ENCODE peak calls at places on chromosomes 4 and X, in seven cellular contexts. L is right cardiac atrium, F is transverse colon, M is A549, Y is aorta, P is upper lobe of right lung, S is fibroblast of lung. B is an unnamed sample.

GRCh38 chr4:150305995-150306394 is 227.8 kb downstream of the DCLK2 start:
- DNase-seq in L (no peak), P (no peak), Y (no peak), M (no peak), S (peak; percentile 81), F (no peak), B (no peak)

GRCh38 chrX:120452131-120452530 is 17.0 kb downstream of the LAMP2 start:
- DNase-seq in F (no peak), L (no peak), Y (no peak), S (peak; percentile 32), P (no peak), M (peak; percentile 8), B (no peak)

GRCh38 chr4:19214591-19214990 is 1037.1 kb upstream of the SLIT2 start:
- DNase-seq in Y (no peak), F (no peak), S (peak; percentile 39), P (no peak), M (no peak), L (no peak), B (no peak)

GRCh38 chr4:31290836-31291235 is 570.7 kb downstream of the PCDH7 start:
- DNase-seq in S (no peak), P (no peak), M (no peak), F (no peak), Y (no peak), L (no peak), B (no peak)

GRCh38 chr4:185782523-185782922 is 29.5 kb downstream of the SORBS2 start:
- DNase-seq in S (peak; percentile 68), P (no peak), Y (no peak), F (no peak), M (peak; percentile 3), L (no peak), B (no peak)

GRCh38 chr4:18075823-18076433 is 54.4 kb upstream of the LCORL start:
- DNase-seq in Y (peak; percentile 44), P (no peak), L (peak; percentile 11), S (no peak), F (peak; percentile 27), M (no peak), B (no peak)

GRCh38 chr4:142242156-142242555 is 603.9 kb downstream of the INPP4B start:
- DNase-seq in S (no peak), F (no peak), L (no peak), M (no peak), P (no peak), Y (no peak), B (no peak)

GRCh38 chrX:136767104-136767941 is 13.4 kb downstream of the ARHGEF6 start:
- DNase-seq in M (peak; percentile 53), F (peak; percentile 64), L (peak; percentile 73), P (peak; percentile 80), S (peak; percentile 63), Y (peak; percentile 84), B (no peak)

DNA sequence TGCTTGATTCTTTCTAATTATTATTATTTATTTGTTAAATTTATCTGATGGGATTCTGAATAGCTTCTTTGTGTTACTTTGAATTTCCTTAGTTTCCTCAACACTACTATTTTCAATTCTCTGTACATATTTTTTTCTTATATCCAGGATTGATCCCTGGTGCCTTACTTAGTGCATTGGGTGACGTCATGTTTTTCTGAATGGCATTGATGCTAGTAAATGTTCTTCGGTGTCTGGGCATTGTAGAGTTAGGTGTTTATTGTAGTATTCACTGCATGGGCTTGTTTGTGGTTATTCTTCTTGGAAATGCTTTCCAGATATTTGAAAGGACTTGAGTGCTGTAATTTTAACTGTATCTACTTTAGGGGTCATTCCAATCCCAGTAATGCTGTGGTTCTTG is 938.1 kb downstream of the FAM133A start:
- DNase-seq in Y (no peak), F (no peak), S (no peak), M (no peak), L (no peak), P (no peak), B (no peak)
- H3K27ac ChIP-seq in Y (no peak overlapping the region), F (no peak overlapping the region), S (no peak overlapping the region), M (no peak overlapping the region), L (no peak overlapping the region), P (no peak overlapping the region), B (no peak overlapping the region)

DNA sequence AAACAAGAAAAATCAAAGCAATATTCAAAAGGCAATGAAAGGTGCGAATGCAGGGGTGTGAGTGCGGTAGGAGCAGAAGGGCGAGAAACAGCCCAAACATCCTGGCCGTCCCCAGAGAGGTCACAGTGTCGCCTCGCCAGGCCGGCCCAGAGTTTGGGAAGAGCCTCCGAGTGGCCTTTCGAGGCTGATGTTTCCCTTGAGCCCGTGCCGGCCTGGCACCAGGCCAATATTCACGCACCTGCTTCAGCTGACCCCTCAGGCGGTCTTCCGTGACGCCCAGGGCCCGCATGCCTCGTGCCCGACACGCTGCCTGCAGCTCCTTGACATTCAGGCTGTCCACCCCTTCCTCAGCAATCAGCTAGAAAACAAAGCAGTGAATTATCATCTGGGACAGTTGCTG is 30.6 kb downstream of the LETM1 start:
- DNase-seq in S (no peak), L (no peak), P (no peak), F (no peak), Y (no peak), M (no peak), B (no peak)
- H3K27ac ChIP-seq in S (no peak overlapping the region), L (no peak overlapping the region), P (no peak overlapping the region), F (no peak overlapping the region), Y (no peak overlapping the region), M (no peak overlapping the region), B (no peak overlapping the region)

GRCh38 chrX:20969565-20969964 is 404.7 kb upstream of the CNKSR2 start:
- DNase-seq in M (no peak), Y (no peak), L (no peak), S (no peak), F (no peak), P (no peak), B (no peak)
- H3K27ac ChIP-seq in M (no peak overlapping the region), Y (no peak overlapping the region), L (no peak overlapping the region), S (no peak overlapping the region), F (no peak overlapping the region), P (no peak overlapping the region), B (no peak overlapping the region)

DNA sequence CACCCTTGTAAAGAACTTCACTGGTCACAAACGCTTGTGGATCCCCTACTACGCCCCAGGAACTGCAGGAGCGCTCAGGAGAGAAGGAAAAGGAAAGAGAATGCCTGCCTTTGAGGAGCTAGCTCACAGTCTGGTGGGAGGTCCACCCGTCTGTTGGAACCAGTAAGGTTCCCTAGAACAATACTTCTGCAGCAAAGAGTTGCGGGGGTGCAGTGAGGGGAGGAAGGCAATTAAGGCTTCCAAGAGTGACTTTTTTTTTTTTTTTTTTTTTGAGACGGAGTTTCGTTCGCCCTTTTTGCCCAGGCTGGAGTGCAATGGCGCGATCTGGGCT is 321 bp upstream of the CTPS2 start:
- DNase-seq in L (no peak), S (peak; percentile 42), Y (no peak), M (no peak), F (no peak), P (no peak), B (no peak)
- H3K27ac ChIP-seq in L (peak overlapping the region; percentile 20), S (peak overlapping the region; percentile 57), Y (no peak overlapping the region), M (peak overlapping the region; percentile 97), F (peak overlapping the region; percentile 93), P (peak overlapping the region; percentile 81), B (peak overlapping the region; percentile 78)

GRCh38 chr4:26008737-26009136 is 94.7 kb downstream of the SMIM20 start:
- DNase-seq in Y (no peak), F (no peak), L (no peak), P (no peak), M (no peak), S (no peak), B (no peak)

GRCh38 chr4:26009502-26009901 is 95.5 kb downstream of the SMIM20 start:
- DNase-seq in L (no peak), F (no peak), Y (no peak), P (no peak), M (no peak), S (no peak), B (no peak)

GRCh38 chr4:26005764-26006163 is 91.7 kb downstream of the SMIM20 start:
- DNase-seq in F (no peak), L (no peak), Y (no peak), P (no peak), S (no peak), M (no peak), B (no peak)

GRCh38 chr4:26015133-26015651 is 101.2 kb downstream of the SMIM20 start:
- DNase-seq in Y (peak; percentile 91), L (peak; percentile 74), F (no peak), S (peak; percentile 100), M (no peak), P (no peak), B (no peak)

GRCh38 chr4:26010266-26010665 is 96.2 kb downstream of the SMIM20 start:
- DNase-seq in Y (no peak), F (no peak), S (peak; percentile 49), M (no peak), L (no peak), P (no peak), B (no peak)
- H3K27ac ChIP-seq in Y (no peak overlapping the region), F (no peak overlapping the region), S (no peak overlapping the region), M (no peak overlapping the region), L (no peak overlapping the region), P (no peak overlapping the region), B (no peak overlapping the region)

DNA sequence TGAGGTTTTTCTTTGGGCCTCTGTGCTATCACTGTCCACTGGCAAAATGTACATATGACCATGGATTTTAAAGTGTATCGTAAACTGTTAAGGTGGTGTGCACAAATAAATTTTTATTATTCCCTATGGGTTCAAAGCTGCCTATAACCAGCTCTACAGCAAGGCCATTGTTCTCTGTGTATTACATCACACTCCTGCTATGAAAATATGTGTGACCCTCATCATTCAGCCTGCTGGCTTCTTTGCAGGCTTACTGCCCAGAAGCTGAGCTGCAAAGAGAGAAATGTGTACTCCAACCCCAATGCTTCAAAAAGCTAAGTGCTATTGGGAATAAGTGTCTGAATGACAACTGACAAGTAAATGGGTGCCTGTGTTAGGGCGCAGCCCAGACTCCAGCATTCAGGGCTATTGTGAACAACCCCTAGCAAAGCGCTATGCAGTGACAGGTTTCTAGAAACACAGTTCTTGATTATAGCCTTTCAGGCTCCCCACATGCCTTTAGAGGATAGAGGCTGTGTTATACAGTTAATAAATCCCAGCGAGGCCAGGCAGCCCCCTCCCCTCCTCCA is 220.4 kb upstream of the RADX start:
- DNase-seq in F (no peak), S (peak; percentile 15), P (no peak), Y (no peak), L (no peak), M (no peak), B (no peak)
- H3K27ac ChIP-seq in F (no peak overlapping the region), S (no peak overlapping the region), P (no peak overlapping the region), Y (no peak overlapping the region), L (no peak overlapping the region), M (no peak overlapping the region), B (no peak overlapping the region)

B was measured in caudate nucleus.